ENCODE peak calls at places on chromosomes 12 and 14, in nine cellular contexts. J, X, Q, H, W, M, Y, P and T are unnamed samples.

GRCh38 chr14:36513012-36513420 is 7.0 kb downstream of the NKX2-1 start:
- DNase-seq in J (no peak), M (no peak), H (no peak), Y (no peak), P (no peak), X (no peak), W (no peak), Q (no peak), T (no peak)

GRCh38 chr12:64236549-64236948 is 14.5 kb upstream of the KICS2 start:
- DNase-seq in M (no peak), Q (no peak), J (no peak), H (no peak), Y (peak; percentile 10), W (no peak), X (no peak), P (no peak), T (no peak)

GRCh38 chr12:25689996-25690501 is 137.0 kb upstream of the LMNTD1 start:
- DNase-seq in P (peak; percentile 42), Y (no peak), J (peak; percentile 31), H (peak; percentile 77), Q (no peak), W (no peak), X (no peak), M (peak; percentile 37), T (no peak)

GRCh38 chr14:54625158-54625557 is 58.2 kb downstream of the SAMD4A start:
- DNase-seq in J (no peak), H (no peak), Q (no peak), X (no peak), W (no peak), Y (no peak), P (no peak), M (no peak), T (no peak)

GRCh38 chr14:55123101-55123500 is 6.0 kb upstream of the LGALS3 start:
- DNase-seq in H (no peak), J (no peak), X (no peak), Q (no peak), Y (no peak), W (no peak), M (no peak), P (no peak), T (no peak)

GRCh38 chr12:104669851-104670337 is 213.1 kb downstream of the CHST11 start:
- DNase-seq in Q (peak; percentile 53), J (no peak), W (no peak), M (no peak), X (no peak), P (peak; percentile 59), H (peak; percentile 88), Y (no peak), T (peak; percentile 86)

GRCh38 chr12:92857818-92858217 is 71.3 kb downstream of the EEA1 start:
- DNase-seq in M (no peak), P (no peak), Q (no peak), X (no peak), J (no peak), H (no peak), Y (no peak), W (no peak), T (no peak)

GRCh38 chr12:61513972-61514371 is 746.2 kb upstream of the USP15 start:
- DNase-seq in Y (no peak), H (no peak), W (no peak), P (no peak), M (no peak), X (no peak), J (no peak), Q (no peak), T (no peak)

GRCh38 chr12:45349911-45350310 is 134.0 kb downstream of the ANO6 start:
- DNase-seq in M (no peak), Q (no peak), X (no peak), J (no peak), P (no peak), W (no peak), Y (no peak), H (no peak), T (no peak)

GRCh38 chr12:57604454-57605307 is at the start of gene DTX3:
- DNase-seq in J (no peak), M (peak; percentile 66), W (no peak), Q (no peak), H (peak; percentile 81), P (no peak), X (no peak), Y (no peak), T (peak; percentile 86)

GRCh38 chr12:90995041-90995440 is 9.7 kb downstream of the EPYC start:
- DNase-seq in X (no peak), W (no peak), H (no peak), Q (no peak), M (no peak), Y (no peak), J (no peak), P (no peak), T (no peak)

GRCh38 chr12:107829271-107829670 is 54.8 kb downstream of the ASCL4 start:
- DNase-seq in H (no peak), X (no peak), M (no peak), Q (peak; percentile 33), J (no peak), Y (no peak), P (no peak), W (peak; percentile 47), T (no peak)

GRCh38 chr12:113227169-113227568 is 5.9 kb downstream of the TPCN1 start:
- DNase-seq in P (no peak), Q (no peak), M (no peak), X (no peak), H (no peak), W (no peak), J (peak; percentile 64), Y (no peak), T (peak; percentile 54)

DNA sequence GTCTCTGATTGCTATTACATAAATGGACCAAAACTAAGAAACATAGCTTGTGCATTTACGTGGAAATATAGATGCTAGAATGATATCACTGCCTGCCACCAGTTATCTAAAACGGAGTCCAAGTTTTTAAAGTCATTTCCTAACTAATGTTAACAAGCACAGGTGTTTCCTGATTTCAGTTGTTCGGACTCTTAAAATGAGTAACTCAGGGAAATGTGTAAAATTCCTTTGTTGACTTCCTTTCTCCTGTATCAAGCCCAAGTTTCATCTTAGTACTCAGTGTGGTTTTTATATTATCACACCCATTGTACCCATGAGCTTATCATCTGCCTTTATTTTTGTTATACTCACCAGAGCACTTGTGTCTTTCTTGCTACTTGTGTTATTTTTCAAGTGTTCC is 13.2 kb upstream of the PRKCH start:
- DNase-seq in Q (no peak), M (no peak), X (no peak), Y (no peak), W (no peak), J (no peak), P (no peak), H (no peak), T (no peak)
- TF ChIP-seq POLR2A in Q (no peak), M (no peak), X (no peak), Y (no peak), W (no peak), J (no peak), P (no peak), H (no peak), T (no peak)

DNA sequence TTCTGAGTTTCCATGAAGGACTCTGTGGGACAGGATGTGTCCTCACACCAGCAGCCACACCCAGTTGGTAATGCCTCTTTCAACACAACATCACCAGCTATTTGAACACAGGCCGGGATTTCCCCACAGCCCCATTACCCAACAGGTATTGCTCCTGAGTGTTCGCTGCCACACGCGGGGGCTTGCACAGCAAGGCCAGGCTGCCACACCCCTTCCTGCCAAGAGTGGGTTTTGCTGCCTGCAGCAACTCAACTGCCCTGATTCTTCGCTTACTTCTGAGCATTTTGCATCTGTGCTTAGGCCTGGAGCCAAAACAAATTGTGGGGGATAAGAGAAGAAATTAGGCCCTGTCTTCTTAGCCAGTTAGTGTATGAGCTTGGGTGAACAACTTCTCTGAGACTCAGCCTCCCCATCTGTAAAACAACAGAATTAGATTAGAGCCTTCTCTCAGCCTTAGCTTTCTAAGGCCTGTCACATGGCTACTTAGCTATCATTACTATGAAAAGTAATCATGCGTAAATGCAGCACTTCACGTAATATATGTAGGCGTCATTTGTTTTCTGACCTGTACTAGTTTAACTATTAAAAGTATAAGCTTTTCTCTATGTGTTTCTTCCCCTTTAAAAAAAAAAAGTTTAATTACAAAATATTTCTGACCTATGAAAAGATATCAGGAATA is 20.0 kb downstream of the CKAP4 start:
- DNase-seq in W (no peak), J (no peak), P (peak; percentile 59), Q (no peak), H (no peak), X (peak; percentile 88), Y (no peak), M (peak; percentile 44), T (peak; percentile 89)
- TF ChIP-seq POLR2AphosphoS5 in W (no peak), J (no peak), P (no peak), Q (no peak), H (no peak), X (no peak), Y (no peak), M (no peak), T (peak; percentile 68)

DNA sequence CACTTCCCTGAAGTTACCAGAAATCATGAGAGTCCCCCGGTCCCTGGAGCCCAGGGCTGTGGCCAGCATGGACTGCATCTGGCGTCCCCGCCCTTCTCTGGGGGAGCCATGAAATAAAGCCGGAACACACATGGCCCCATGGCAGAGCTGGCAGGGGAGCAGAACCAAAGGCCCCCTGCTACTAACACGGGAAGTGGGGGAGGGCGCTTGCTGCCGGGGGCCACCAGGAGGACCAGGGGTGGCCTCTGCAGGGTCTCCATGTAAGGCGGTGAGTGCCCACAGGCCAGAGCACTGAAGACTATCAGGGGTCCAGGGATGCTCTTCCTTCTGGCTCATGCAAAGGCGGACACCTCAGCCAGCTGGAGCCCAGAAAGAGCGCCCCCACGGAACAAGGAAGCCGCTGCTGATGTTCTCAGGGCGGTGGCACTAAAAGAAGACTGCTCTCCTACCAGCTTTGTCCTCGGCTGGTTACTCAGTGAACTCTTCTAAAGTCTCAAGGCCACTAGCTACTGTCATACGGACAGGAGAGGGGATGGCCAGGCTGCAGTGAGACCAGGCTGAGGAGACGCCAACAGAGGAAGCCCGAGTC is 59.8 kb downstream of the CCDC88C start:
- DNase-seq in P (no peak), H (no peak), W (no peak), J (no peak), X (no peak), M (no peak), Q (no peak), Y (no peak), T (peak; percentile 62)
- H3K4me3 ChIP-seq in P (no peak overlapping the region), H (no peak overlapping the region), W (no peak overlapping the region), J (no peak overlapping the region), X (no peak overlapping the region), M (no peak overlapping the region), Q (no peak overlapping the region), Y (no peak overlapping the region), T (no peak overlapping the region)

GRCh38 chr14:20803221-20803620 is 577 bp upstream of the RNASE1 start:
- DNase-seq in P (no peak), J (no peak), X (no peak), Y (no peak), W (no peak), Q (no peak), M (no peak), H (no peak), T (no peak)

GRCh38 chr14:20801726-20802125 is 918 bp downstream of the RNASE1 start:
- DNase-seq in X (no peak), M (no peak), Y (no peak), P (peak; percentile 66), W (no peak), J (peak; percentile 31), H (no peak), Q (no peak), T (no peak)

GRCh38 chr14:20799955-20800544 is 2.6 kb downstream of the RNASE1 start:
- DNase-seq in Q (no peak), P (peak; percentile 33), H (peak; percentile 72), W (no peak), X (peak; percentile 69), J (peak; percentile 29), M (no peak), Y (no peak), T (peak; percentile 88)

GRCh38 chr14:20805485-20805884 is 2.8 kb upstream of the RNASE1 start:
- DNase-seq in Q (no peak), J (no peak), H (no peak), W (no peak), P (no peak), X (no peak), M (no peak), Y (no peak), T (no peak)

GRCh38 chr14:20802341-20803084 is at the start of gene RNASE1:
- DNase-seq in P (peak; percentile 71), J (no peak), H (peak; percentile 66), Y (no peak), Q (no peak), W (no peak), X (no peak), M (no peak), T (no peak)
- TF ChIP-seq POLR2A in P (no peak), J (no peak), H (peak; percentile 57), Y (no peak), Q (no peak), W (peak; percentile 26), X (no peak), M (peak; percentile 20), T (no peak)